ENCODE peak calls at places on chromosomes 6 and 20, in eight cellular contexts. D, A, T, H, C, B, E and L are unnamed samples.
A peak's percentile ranks its signal among the peaks of the same experiment; 100 is the strongest.

GRCh38 chr20:2244523-2244922 is 51.3 kb upstream of the TGM3 start:
- DNase-seq in H (no peak), D (no peak), C (no peak), B (no peak), A (no peak), T (no peak), E (no peak), L (no peak)

GRCh38 chr6:32212076-32212760 is 11.6 kb downstream of the NOTCH4 start:
- DNase-seq in H (no peak), B (no peak), D (no peak), A (no peak), C (no peak), T (no peak), E (no peak), L (no peak)

GRCh38 chr20:34114809-34115208 is 2.8 kb upstream of the EIF2S2 start:
- DNase-seq in H (no peak), B (no peak), A (no peak), E (no peak), D (no peak), C (no peak), T (no peak), L (no peak)

GRCh38 chr20:23116301-23117089 is 30.4 kb upstream of the CD93 start:
- DNase-seq in B (peak; percentile 56), C (peak; percentile 44), A (peak; percentile 61), T (no peak), E (no peak), H (peak; percentile 24), D (no peak), L (no peak)

GRCh38 chr20:34663213-34663943 is 13.5 kb downstream of the PIGU start:
- DNase-seq in T (no peak), H (no peak), A (no peak), D (no peak), E (no peak), C (no peak), B (peak; percentile 22), L (no peak)

GRCh38 chr6:96522469-96523009 is 933 bp downstream of the UFL1 start:
- DNase-seq in B (peak; percentile 35), E (no peak), T (no peak), D (peak; percentile 55), C (peak; percentile 15), A (peak; percentile 2), H (no peak), L (peak; percentile 68)

GRCh38 chr6:112145080-112145573 is 57.7 kb downstream of the FAM229B start:
- DNase-seq in T (no peak), H (no peak), A (no peak), C (no peak), D (no peak), B (no peak), E (no peak), L (no peak)

GRCh38 chr20:10356628-10357027 is 77.4 kb downstream of the MKKS start:
- DNase-seq in C (no peak), D (no peak), A (no peak), H (no peak), T (no peak), E (no peak), B (no peak), L (no peak)

GRCh38 chr20:13022401-13023170 is 13.8 kb downstream of the SPTLC3 start:
- DNase-seq in E (no peak), T (no peak), A (peak; percentile 81), H (peak; percentile 91), B (peak; percentile 91), D (no peak), C (peak; percentile 15), L (no peak)

GRCh38 chr6:161236091-161236633 is 37.7 kb downstream of the AGPAT4 start:
- DNase-seq in H (no peak), T (no peak), C (no peak), D (no peak), E (no peak), A (no peak), B (no peak), L (no peak)

GRCh38 chr20:17816804-17817590 is 117.2 kb downstream of the BANF2 start:
- DNase-seq in D (no peak), C (no peak), A (no peak), B (no peak), H (no peak), T (no peak), E (no peak), L (no peak)

GRCh38 chr20:45012682-45013302 is 46.5 kb downstream of the STK4 start:
- DNase-seq in H (peak; percentile 53), C (peak; percentile 35), A (no peak), D (no peak), E (no peak), T (no peak), B (peak; percentile 37), L (no peak)

GRCh38 chr6:971981-972640 is 279.2 kb upstream of the EXOC2 start:
- DNase-seq in C (peak; percentile 94), A (peak; percentile 33), D (no peak), T (no peak), E (no peak), B (peak; percentile 55), H (no peak), L (no peak)

GRCh38 chr6:44942201-44942600 is 385.9 kb upstream of the RUNX2 start:
- DNase-seq in A (peak; percentile 7), B (no peak), T (no peak), E (no peak), D (no peak), H (peak; percentile 9), C (no peak), L (no peak)

GRCh38 chr6:120230008-120230407 is 880.4 kb upstream of the MAN1A1 start:
- DNase-seq in C (no peak), H (peak; percentile 12), E (no peak), A (no peak), D (no peak), B (no peak), T (no peak), L (no peak)

GRCh38 chr6:158761746-158762145 is 57.4 kb downstream of the EZR start:
- DNase-seq in B (no peak), H (no peak), C (no peak), D (no peak), A (no peak), T (no peak), E (no peak), L (no peak)

GRCh38 chr20:60664106-60664505 is 588.0 kb upstream of the CDH4 start:
- DNase-seq in D (no peak), A (no peak), C (no peak), H (no peak), E (no peak), T (no peak), B (no peak), L (no peak)

GRCh38 chr6:17086469-17086868 is 15.4 kb upstream of the STMND1 start:
- DNase-seq in C (peak; percentile 64), T (no peak), D (peak; percentile 28), A (peak; percentile 61), B (peak; percentile 78), H (peak; percentile 93), E (no peak), L (no peak)

GRCh38 chr6:113694278-113695077 is 162.7 kb upstream of the MARCKS start:
- DNase-seq in E (no peak), C (no peak), D (no peak), B (peak; percentile 67), H (peak; percentile 80), T (no peak), A (peak; percentile 27), L (no peak)

GRCh38 chr6:151289399-151290007 is 49.7 kb downstream of the AKAP12 start:
- DNase-seq in A (no peak), H (no peak), B (no peak), T (no peak), E (no peak), D (peak; percentile 54), C (no peak), L (no peak)

GRCh38 chr6:32815996-32816395 is 806 bp downstream of the HLA-DOB start:
- DNase-seq in C (no peak), B (no peak), A (no peak), H (no peak), D (no peak), E (no peak), T (no peak), L (no peak)

GRCh38 chr6:31621320-31621939 is 915 bp downstream of the PRRC2A start:
- DNase-seq in E (no peak), A (no peak), C (no peak), B (no peak), D (no peak), H (no peak), T (no peak), L (peak; percentile 24)

GRCh38 chr6:89483111-89483720 is 50.3 kb downstream of the ANKRD6 start:
- DNase-seq in B (no peak), H (no peak), C (no peak), T (no peak), D (no peak), A (no peak), E (no peak), L (no peak)

GRCh38 chr6:168123165-168123911 is 44.3 kb upstream of the FRMD1 start:
- DNase-seq in C (no peak), E (no peak), A (no peak), D (peak; percentile 6), B (no peak), H (no peak), T (no peak), L (no peak)

GRCh38 chr20:63941282-63942060 is 14.7 kb downstream of the UCKL1 start:
- DNase-seq in D (peak; percentile 98), H (peak; percentile 54), C (peak; percentile 96), T (peak; percentile 81), B (peak; percentile 23), A (no peak), E (no peak), L (peak; percentile 76)